ENCODE peak calls at places on chromosomes 16 and 17, in four cellular contexts. E is K562, I is WTC11, Z is HepG2. X is an unnamed sample.

GRCh38 chr16:4114257-4115208 is 1.7 kb downstream of the ADCY9 start:
- DNase-seq in E (no peak), I (peak), Z (no peak), X (no peak)

GRCh38 chr16:6884002-6884401 is 448.6 kb upstream of the RBFOX1 start:
- DNase-seq in E (no peak), I (no peak), Z (no peak), X (no peak)

GRCh38 chr16:23629516-23629915 is 11.6 kb downstream of the PALB2 start:
- DNase-seq in E (no peak), I (no peak), Z (no peak), X (no peak)

GRCh38 chr16:239948-240277 is 5.3 kb downstream of the FAM234A start:
- DNase-seq in E (no peak), I (no peak), Z (peak), X (no peak)

GRCh38 chr17:64777413-64778101 is 115.5 kb upstream of the SMURF2 start:
- DNase-seq in E (no peak), I (no peak), Z (no peak), X (no peak)

GRCh38 chr16:8929086-8929748 is 34.5 kb downstream of the USP7 start:
- DNase-seq in E (no peak), I (no peak), Z (no peak), X (no peak)

GRCh38 chr17:9252525-9252924 is 231.2 kb downstream of the NTN1 start:
- DNase-seq in E (no peak), I (no peak), Z (no peak), X (no peak)

GRCh38 chr17:28523876-28524275 is 17.7 kb downstream of the FOXN1 start:
- DNase-seq in E (no peak), I (no peak), Z (no peak), X (no peak)

GRCh38 chr17:21058098-21058893 is 15.5 kb upstream of the USP22 start:
- DNase-seq in E (no peak), I (no peak), Z (no peak), X (peak)

GRCh38 chr16:27867122-27868110 is 196.1 kb downstream of the GSG1L start:
- DNase-seq in E (peak), I (peak), Z (peak), X (peak)

GRCh38 chr16:14436410-14436955 is 193.6 kb downstream of the PARN start:
- DNase-seq in E (no peak), I (no peak), Z (no peak), X (no peak)

GRCh38 chr17:37490638-37491614 is 1.2 kb downstream of the DUSP14 start:
- DNase-seq in E (peak), I (peak), Z (peak), X (peak)

GRCh38 chr17:78925662-78926555 is 722 bp upstream of the TIMP2 start:
- DNase-seq in E (no peak), I (no peak), Z (peak), X (peak)

GRCh38 chr16:51431517-51432241 is 280.6 kb upstream of the SALL1 start:
- DNase-seq in E (no peak), I (no peak), Z (no peak), X (peak)

GRCh38 chr16:85399583-85400284 is 213.4 kb upstream of the GSE1 start:
- DNase-seq in E (no peak), I (peak), Z (no peak), X (no peak)

GRCh38 chr17:10733666-10734065 is 3.8 kb upstream of the TMEM220 start:
- DNase-seq in E (no peak), I (no peak), Z (no peak), X (no peak)

GRCh38 chr17:31549121-31549524 is 157.6 kb downstream of the RAB11FIP4 start:
- DNase-seq in E (no peak), I (no peak), Z (peak), X (no peak)

GRCh38 chr16:65285128-65286120 is 163.6 kb upstream of the CDH11 start:
- DNase-seq in E (no peak), I (no peak), Z (no peak), X (no peak)

GRCh38 chr17:58004060-58004459 is 3.0 kb downstream of the SRSF1 start:
- DNase-seq in E (no peak), I (no peak), Z (no peak), X (no peak)

GRCh38 chr17:5249615-5250014 is 15.0 kb upstream of the SCIMP start:
- DNase-seq in E (peak), I (peak), Z (peak), X (peak)

GRCh38 chr17:55062921-55063320 is 94.4 kb downstream of the STXBP4 start:
- DNase-seq in E (no peak), I (no peak), Z (no peak), X (no peak)

GRCh38 chr17:82865274-82865673 is 25.5 kb upstream of the ZNF750 start:
- DNase-seq in E (no peak), I (no peak), Z (no peak), X (no peak)

GRCh38 chr17:45145035-45145389 is 3.3 kb upstream of the HEXIM1 start:
- DNase-seq in E (no peak), I (no peak), Z (no peak), X (no peak)

GRCh38 chr17:68228817-68229570 is 18.8 kb upstream of the AMZ2 start:
- DNase-seq in E (no peak), I (no peak), Z (no peak), X (no peak)

GRCh38 chr17:66542183-66542966 is 240.0 kb downstream of the PRKCA start:
- DNase-seq in E (peak), I (no peak), Z (no peak), X (no peak)

GRCh38 chr16:5979905-5980550 is 882.4 kb upstream of the EEF2KMT start:
- DNase-seq in E (no peak), I (no peak), Z (no peak), X (no peak)

GRCh38 chr17:57927048-57927723 is 28.0 kb downstream of the CUEDC1 start:
- DNase-seq in E (no peak), I (no peak), Z (no peak), X (no peak)

GRCh38 chr16:50248845-50249244 is 17.5 kb upstream of the ADCY7 start:
- DNase-seq in E (no peak), I (no peak), Z (no peak), X (no peak)

GRCh38 chr17:56320443-56320842 is 167.2 kb downstream of the ANKFN1 start:
- DNase-seq in E (no peak), I (peak), Z (no peak), X (no peak)

GRCh38 chr17:56324676-56325075 is 171.4 kb downstream of the ANKFN1 start:
- DNase-seq in E (no peak), I (no peak), Z (no peak), X (no peak)

GRCh38 chr17:56322991-56323390 is 169.7 kb downstream of the ANKFN1 start:
- DNase-seq in E (no peak), I (no peak), Z (no peak), X (no peak)

GRCh38 chr17:56325561-56325960 is 172.3 kb downstream of the ANKFN1 start:
- DNase-seq in E (no peak), I (no peak), Z (no peak), X (no peak)
- TF ChIP-seq SP1 in E (no peak), I (no peak), Z (no peak), X (no peak)

GRCh38 chr16:57834936-57835335 is 32.6 kb upstream of the KIFC3 start:
- DNase-seq in E (no peak), I (no peak), Z (no peak), X (no peak)
- TF ChIP-seq ELF4 in E (no peak), I (no peak), Z (no peak), X (no peak)

GRCh38 chr17:1628856-1629646 is 417 bp upstream of the SLC43A2 start:
- DNase-seq in E (peak), I (peak), Z (peak), X (peak)

GRCh38 chr17:1627987-1628855 is at the start of gene SLC43A2:
- DNase-seq in E (peak), I (peak), Z (peak), X (peak)

GRCh38 chr17:1630662-1631061 is 2.0 kb upstream of the SLC43A2 start:
- DNase-seq in E (no peak), I (no peak), Z (no peak), X (no peak)

GRCh38 chr17:1627219-1627986 is 1.2 kb downstream of the SLC43A2 start:
- DNase-seq in E (peak), I (peak), Z (no peak), X (no peak)

GRCh38 chr17:1629647-1630310 is 1.1 kb upstream of the SLC43A2 start:
- DNase-seq in E (peak), I (peak), Z (no peak), X (peak)
- TF ChIP-seq SP1 in E (no peak), I (no peak), Z (peak), X (no peak)

GRCh38 chr16:81460075-81460474 is 15.5 kb downstream of the CMIP start:
- DNase-seq in E (no peak), I (no peak), Z (no peak), X (no peak)
- TF ChIP-seq ELF4 in E (no peak), I (no peak), Z (no peak), X (no peak)

DNA sequence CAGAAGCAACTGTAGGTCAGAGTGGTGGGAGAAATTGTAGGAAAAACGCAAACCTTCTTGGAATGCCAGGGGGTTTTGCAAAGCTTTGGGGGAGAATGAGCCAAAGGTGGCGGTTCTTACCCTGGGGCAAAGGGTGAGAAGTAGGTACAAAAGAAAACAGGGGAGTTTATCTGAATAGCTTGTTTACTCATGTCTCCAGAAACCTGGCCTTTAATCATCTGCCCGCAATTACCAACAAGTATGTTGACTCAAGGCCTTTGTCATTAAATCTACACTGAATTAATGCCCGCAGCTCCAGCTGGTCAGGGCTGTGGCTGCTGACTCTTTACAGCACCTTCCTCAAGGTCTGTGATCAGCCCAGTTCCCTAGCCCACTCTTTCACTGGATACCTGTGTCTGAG is 320.1 kb downstream of the CBLN1 start:
- DNase-seq in E (no peak), I (no peak), Z (no peak), X (no peak)
- TF ChIP-seq SP1 in E (no peak), I (no peak), Z (no peak), X (no peak)

DNA sequence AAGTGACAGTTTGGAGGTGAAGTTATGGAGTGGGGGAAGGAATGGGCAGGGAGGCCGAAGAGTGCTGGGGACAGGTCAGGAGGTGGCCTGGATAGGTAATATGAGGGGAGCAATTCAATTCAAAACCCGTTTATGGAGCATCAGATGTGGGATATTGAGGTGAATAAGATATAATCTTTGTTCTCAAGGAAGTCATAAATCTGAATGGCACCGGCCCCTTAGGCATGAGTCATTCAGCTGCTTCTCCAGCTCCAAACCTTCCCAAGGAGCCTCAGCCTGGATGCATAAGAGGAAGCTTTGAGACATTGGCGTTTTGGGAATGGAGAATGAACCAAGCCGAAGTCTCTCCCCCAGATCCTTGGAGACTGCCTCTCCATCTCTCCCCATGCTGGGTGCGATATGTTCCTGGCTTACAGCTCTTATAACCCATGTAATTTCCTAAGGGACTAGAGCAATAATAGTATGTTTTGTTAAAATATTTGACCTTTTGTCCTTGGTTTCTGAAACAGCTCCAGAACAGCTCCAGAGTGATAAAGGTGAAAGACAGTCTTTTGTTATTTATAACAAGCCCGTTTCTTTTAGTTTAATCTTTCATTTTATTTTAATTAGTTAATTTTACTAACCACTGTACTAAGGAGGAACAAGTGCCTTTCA is 1.7 kb downstream of the TUBG2 start:
- DNase-seq in E (no peak), I (no peak), Z (no peak), X (no peak)
- TF ChIP-seq ELF4 in E (no peak), I (no peak), Z (no peak), X (no peak)

X was measured in HEK293T.